ENCODE peak calls at places on chromosomes 4 and X, in nine cellular contexts. S, E, A, L, Y, I, Q, V and F are unnamed samples.

GRCh38 chr4:40294339-40294738 is 40.8 kb upstream of the CHRNA9 start:
- DNase-seq in S (no peak), E (no peak), A (no peak), L (no peak), Y (no peak), I (no peak), Q (no peak), V (no peak), F (no peak)

GRCh38 chr4:84792366-84793301 is 173.9 kb downstream of the WDFY3 start:
- DNase-seq in S (no peak), E (no peak), A (no peak), L (no peak), Y (no peak), I (no peak), Q (no peak), V (no peak), F (no peak)

GRCh38 chr4:146029939-146030710 is 91.5 kb upstream of the ZNF827 start:
- DNase-seq in S (no peak), E (no peak), A (no peak), L (no peak), Y (no peak), I (peak), Q (no peak), V (peak), F (no peak)

GRCh38 chr4:7337196-7338058 is 97.3 kb downstream of the PSAPL1 start:
- DNase-seq in S (no peak), E (no peak), A (no peak), L (no peak), Y (no peak), I (no peak), Q (no peak), V (no peak), F (no peak)

GRCh38 chr4:42282081-42282901 is 115.0 kb upstream of the SHISA3 start:
- DNase-seq in S (peak), E (peak), A (peak), L (peak), Y (peak), I (peak), Q (no peak), V (no peak), F (no peak)

GRCh38 chr4:95013236-95013635 is 255.5 kb downstream of the BMPR1B start:
- DNase-seq in S (no peak), E (no peak), A (no peak), L (no peak), Y (no peak), I (no peak), Q (no peak), V (no peak), F (no peak)

GRCh38 chr4:19026281-19026680 is 1004.7 kb upstream of the LCORL start:
- DNase-seq in S (peak), E (no peak), A (no peak), L (no peak), Y (no peak), I (peak), Q (no peak), V (no peak), F (no peak)

GRCh38 chr4:152808670-152809069 is 28.9 kb downstream of the ARFIP1 start:
- DNase-seq in S (no peak), E (no peak), A (no peak), L (no peak), Y (no peak), I (no peak), Q (no peak), V (no peak), F (no peak)

GRCh38 chr4:76718806-76719205 is 179.1 kb downstream of the SOWAHB start:
- DNase-seq in S (no peak), E (no peak), A (no peak), L (no peak), Y (no peak), I (no peak), Q (no peak), V (no peak), F (no peak)

GRCh38 chr4:2797545-2798305 is 4.8 kb downstream of the SH3BP2 start:
- DNase-seq in S (peak), E (no peak), A (no peak), L (peak), Y (no peak), I (peak), Q (peak), V (no peak), F (peak)

GRCh38 chrX:140050906-140051305 is 85.6 kb upstream of the CXorf66 start:
- DNase-seq in S (no peak), E (no peak), A (no peak), L (no peak), Y (peak), I (no peak), Q (no peak), V (no peak), F (no peak)

GRCh38 chr4:183333202-183333601 is 11.0 kb upstream of the CLDN24 start:
- DNase-seq in S (no peak), E (no peak), A (no peak), L (no peak), Y (no peak), I (no peak), Q (no peak), V (no peak), F (no peak)

GRCh38 chrX:11531226-11531625 is 134.5 kb downstream of the ARHGAP6 start:
- DNase-seq in S (no peak), E (no peak), A (no peak), L (no peak), Y (peak), I (no peak), Q (no peak), V (no peak), F (no peak)

GRCh38 chr4:7938513-7939376 is 916 bp downstream of the AFAP1 start:
- DNase-seq in S (peak), E (peak), A (no peak), L (no peak), Y (peak), I (peak), Q (no peak), V (peak), F (peak)

GRCh38 chrX:11460347-11460746 is 167.1 kb downstream of the AMELX start:
- DNase-seq in S (no peak), E (no peak), A (no peak), L (no peak), Y (no peak), I (no peak), Q (no peak), V (no peak), F (no peak)

GRCh38 chr4:80446664-80447063 is 111.1 kb downstream of the CFAP299 start:
- DNase-seq in S (no peak), E (no peak), A (no peak), L (no peak), Y (no peak), I (no peak), Q (no peak), V (no peak), F (no peak)

GRCh38 chrX:40912166-40912565 is 173.1 kb upstream of the USP9X start:
- DNase-seq in S (no peak), E (no peak), A (no peak), L (no peak), Y (no peak), I (no peak), Q (no peak), V (no peak), F (no peak)

GRCh38 chr4:131978120-131978519 is 1171.0 kb upstream of the PCDH10 start:
- DNase-seq in S (no peak), E (no peak), A (no peak), L (no peak), Y (no peak), I (no peak), Q (no peak), V (no peak), F (no peak)

GRCh38 chr4:131974730-131975129 is 1174.4 kb upstream of the PCDH10 start:
- DNase-seq in S (no peak), E (no peak), A (no peak), L (no peak), Y (no peak), I (no peak), Q (no peak), V (no peak), F (no peak)
- H3K4me3 ChIP-seq in S (no peak), E (no peak), A (no peak), L (no peak), Y (no peak), I (no peak), Q (no peak), V (no peak), F (no peak)

DNA sequence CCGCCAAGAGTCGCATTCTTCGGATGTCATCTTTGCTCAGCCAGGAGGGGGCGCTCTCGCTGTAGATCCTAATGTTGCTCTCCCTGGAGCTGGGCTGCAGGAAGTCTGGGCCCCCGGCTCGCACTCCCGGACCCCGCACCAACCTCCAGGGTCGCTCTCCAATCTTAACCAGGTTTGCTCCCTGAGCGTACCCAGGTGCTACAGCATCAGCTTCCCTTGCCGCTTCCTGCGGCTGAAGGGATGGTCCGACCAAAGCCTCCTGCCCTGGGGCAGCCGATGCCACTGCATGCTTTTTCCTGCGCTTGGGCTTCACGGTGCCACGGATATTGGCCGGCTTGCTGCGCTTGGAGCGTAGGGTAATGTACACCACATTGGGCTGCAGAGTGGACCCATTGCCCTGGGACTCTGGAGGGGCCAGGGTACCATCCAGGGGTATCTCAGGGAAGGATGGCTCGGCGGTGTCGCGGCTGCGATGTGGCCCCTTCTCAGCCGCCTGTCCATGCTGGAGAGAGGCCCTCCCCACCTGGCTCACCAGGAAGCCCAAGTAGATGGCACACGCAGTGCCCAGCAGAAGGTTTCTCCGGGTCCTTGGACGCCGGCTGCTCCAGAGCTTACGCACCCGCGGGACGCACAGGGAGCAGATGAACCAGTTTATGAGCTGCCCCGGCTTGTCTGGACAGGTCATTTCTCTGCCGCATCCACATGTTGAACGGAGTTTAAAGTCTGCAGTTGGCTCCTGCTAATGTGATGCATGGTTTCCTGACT is 2.0 kb downstream of the GASK1B start:
- DNase-seq in S (no peak), E (peak), A (no peak), L (peak), Y (no peak), I (peak), Q (peak), V (peak), F (peak)
- TF ChIP-seq POLR2A in S (no peak), E (peak), A (no peak), L (no peak), Y (no peak), I (peak), Q (no peak), V (no peak), F (no peak)

GRCh38 chr4:118277243-118277642 is 75.6 kb downstream of the PRSS12 start:
- DNase-seq in S (no peak), E (no peak), A (no peak), L (no peak), Y (no peak), I (no peak), Q (no peak), V (no peak), F (no peak)
- H3K4me3 ChIP-seq in S (no peak), E (no peak), A (peak), L (no peak), Y (peak), I (no peak), Q (no peak), V (no peak), F (no peak)

GRCh38 chr4:159429693-159430035 is 326.8 kb downstream of the RAPGEF2 start:
- DNase-seq in S (no peak), E (no peak), A (no peak), L (no peak), Y (no peak), I (no peak), Q (no peak), V (no peak), F (no peak)

GRCh38 chr4:159430896-159431295 is 328.0 kb downstream of the RAPGEF2 start:
- DNase-seq in S (no peak), E (no peak), A (no peak), L (no peak), Y (no peak), I (no peak), Q (no peak), V (no peak), F (no peak)

GRCh38 chr4:159434496-159435241 is 331.8 kb downstream of the RAPGEF2 start:
- DNase-seq in S (no peak), E (no peak), A (no peak), L (no peak), Y (no peak), I (no peak), Q (no peak), V (no peak), F (no peak)

GRCh38 chr4:159432436-159432835 is 329.6 kb downstream of the RAPGEF2 start:
- DNase-seq in S (no peak), E (no peak), A (no peak), L (no peak), Y (no peak), I (no peak), Q (no peak), V (no peak), F (no peak)

GRCh38 chr4:159435561-159436023 is 332.7 kb downstream of the RAPGEF2 start:
- DNase-seq in S (no peak), E (no peak), A (no peak), L (no peak), Y (no peak), I (no peak), Q (no peak), V (no peak), F (no peak)
- TF ChIP-seq POLR2A in S (no peak), E (no peak), A (no peak), L (no peak), Y (no peak), I (no peak), Q (no peak), V (no peak), F (no peak)

DNA sequence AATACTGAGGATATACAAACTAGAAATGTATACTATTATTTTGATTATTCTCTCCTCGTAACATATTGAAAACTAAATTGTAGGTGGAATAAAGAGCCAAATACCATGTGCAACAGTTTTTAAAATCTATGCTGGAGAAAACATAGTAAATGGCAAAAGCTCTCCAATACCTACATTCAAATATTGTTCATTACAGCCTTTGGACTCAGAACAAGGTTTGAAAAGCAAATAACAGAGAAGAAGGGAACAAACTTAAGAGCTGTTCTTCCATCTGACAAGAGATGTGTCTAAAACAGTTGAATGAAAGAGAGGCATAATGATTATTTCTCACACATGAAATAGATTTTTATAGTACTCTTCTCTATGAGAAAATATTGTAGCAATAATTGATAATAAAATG is 25.0 kb upstream of the UGT2B7 start:
- DNase-seq in S (no peak), E (no peak), A (no peak), L (no peak), Y (no peak), I (no peak), Q (no peak), V (no peak), F (no peak)
- H3K4me3 ChIP-seq in S (no peak), E (no peak), A (no peak), L (no peak), Y (no peak), I (no peak), Q (no peak), V (no peak), F (no peak)

GRCh38 chrX:148470324-148470723 is 30.1 kb upstream of the AFF2 start:
- DNase-seq in S (no peak), E (no peak), A (no peak), L (no peak), Y (no peak), I (no peak), Q (no peak), V (no peak), F (no peak)
- TF ChIP-seq POLR2A in S (no peak), E (no peak), A (no peak), L (no peak), Y (no peak), I (no peak), Q (no peak), V (no peak), F (no peak)